ENCODE peak calls at places on chromosome 14, in six cellular contexts. R is SK-N-DZ, P is dorsolateral prefrontal cortex, X is OCI-LY7, B is HFFc6, I is neural crest cell. H is an unnamed sample.

GRCh38 chr14:21267886-21268611 is 1.2 kb downstream of the HNRNPC start:
- DNase-seq in R (no peak), P (no peak), X (peak; percentile 22), B (no peak), I (no peak), H (no peak)

GRCh38 chr14:74551903-74552371 is 58.4 kb downstream of the ISCA2 start:
- DNase-seq in R (no peak), P (no peak), X (no peak), B (no peak), I (no peak), H (no peak)

GRCh38 chr14:105876158-105876557 is 349.8 kb downstream of the TMEM121 start:
- DNase-seq in R (no peak), P (no peak), X (no peak), B (no peak), I (no peak), H (no peak)

GRCh38 chr14:103696466-103697071 is 18.7 kb downstream of the XRCC3 start:
- DNase-seq in R (no peak), P (peak; percentile 25), X (peak; percentile 36), B (no peak), I (no peak), H (no peak)

GRCh38 chr14:49196327-49196726 is 389.9 kb downstream of the RPS29 start:
- DNase-seq in R (no peak), P (no peak), X (no peak), B (no peak), I (no peak), H (no peak)

GRCh38 chr14:104223101-104223809 is 84.9 kb downstream of the KIF26A start:
- DNase-seq in R (peak; percentile 88), P (no peak), X (no peak), B (no peak), I (no peak), H (peak; percentile 91)

GRCh38 chr14:50122291-50122690 is 5.9 kb upstream of the VCPKMT start:
- DNase-seq in R (no peak), P (no peak), X (no peak), B (no peak), I (no peak), H (no peak)

GRCh38 chr14:35215110-35215872 is 76.9 kb upstream of the PSMA6 start:
- DNase-seq in R (peak; percentile 29), P (no peak), X (peak; percentile 47), B (peak; percentile 65), I (no peak), H (no peak)

GRCh38 chr14:51957950-51958349 is 31.4 kb upstream of the RTRAF start:
- DNase-seq in R (no peak), P (no peak), X (no peak), B (no peak), I (no peak), H (no peak)

GRCh38 chr14:61647704-61648103 is 47.6 kb upstream of the HIF1A start:
- DNase-seq in R (no peak), P (no peak), X (no peak), B (no peak), I (no peak), H (no peak)

H was measured in SK-N-SH.